ENCODE peak calls at places on chromosomes 7 and 10, in eight cellular contexts. A, H, K, D, R, Z, U and P are unnamed samples.

GRCh38 chr10:43231523-43232078 is 35.3 kb downstream of the RASGEF1A start:
- DNase-seq in A (no peak), H (no peak), K (peak), D (no peak), R (no peak), Z (no peak), U (peak), P (peak)

GRCh38 chr7:128890306-128891109 is 20.0 kb downstream of the KCP start:
- DNase-seq in A (no peak), H (no peak), K (no peak), D (no peak), R (no peak), Z (no peak), U (no peak), P (no peak)

GRCh38 chr10:49762566-49762877 is 399 bp upstream of the OGDHL start:
- DNase-seq in A (no peak), H (no peak), K (no peak), D (no peak), R (no peak), Z (no peak), U (no peak), P (no peak)

GRCh38 chr7:56033671-56034432 is 17.4 kb downstream of the PSPH start:
- DNase-seq in A (peak), H (peak), K (peak), D (no peak), R (peak), Z (peak), U (peak), P (peak)

GRCh38 chr7:1316086-1316485 is 83.4 kb downstream of the UNCX start:
- DNase-seq in A (no peak), H (no peak), K (no peak), D (no peak), R (no peak), Z (no peak), U (no peak), P (no peak)

GRCh38 chr7:98123073-98123696 is 16.5 kb downstream of the LMTK2 start:
- DNase-seq in A (no peak), H (no peak), K (no peak), D (no peak), R (no peak), Z (no peak), U (no peak), P (no peak)

GRCh38 chr7:108140674-108141073 is 10.5 kb upstream of the LAMB4 start:
- DNase-seq in A (no peak), H (no peak), K (no peak), D (no peak), R (no peak), Z (no peak), U (no peak), P (no peak)

GRCh38 chr7:44196450-44196872 is 4.3 kb upstream of the YKT6 start:
- DNase-seq in A (peak), H (no peak), K (peak), D (no peak), R (peak), Z (peak), U (peak), P (peak)

GRCh38 chr10:91410638-91411367 is 659 bp downstream of the HECTD2 start:
- DNase-seq in A (peak), H (peak), K (no peak), D (no peak), R (peak), Z (peak), U (peak), P (no peak)

GRCh38 chr7:151316896-151317295 is 24.7 kb upstream of the NUB1 start:
- DNase-seq in A (no peak), H (no peak), K (no peak), D (no peak), R (no peak), Z (no peak), U (no peak), P (no peak)

GRCh38 chr10:61950449-61951143 is 49.1 kb downstream of the ARID5B start:
- DNase-seq in A (no peak), H (no peak), K (no peak), D (no peak), R (no peak), Z (no peak), U (no peak), P (no peak)

GRCh38 chr10:117439243-117439912 is 64.1 kb upstream of the PDZD8 start:
- DNase-seq in A (no peak), H (no peak), K (no peak), D (peak), R (no peak), Z (no peak), U (no peak), P (no peak)

GRCh38 chr7:28069788-28070187 is 110.8 kb downstream of the JAZF1 start:
- DNase-seq in A (no peak), H (peak), K (no peak), D (no peak), R (no peak), Z (no peak), U (no peak), P (no peak)

GRCh38 chr7:148380581-148381419 is 209.8 kb upstream of the C7orf33 start:
- DNase-seq in A (no peak), H (no peak), K (no peak), D (no peak), R (no peak), Z (no peak), U (no peak), P (no peak)

GRCh38 chr10:3933733-3934132 is 148.7 kb upstream of the KLF6 start:
- DNase-seq in A (no peak), H (no peak), K (no peak), D (no peak), R (no peak), Z (no peak), U (no peak), P (no peak)

GRCh38 chr7:137328389-137329120 is 15.0 kb downstream of the PTN start:
- DNase-seq in A (no peak), H (no peak), K (no peak), D (no peak), R (no peak), Z (no peak), U (no peak), P (no peak)

GRCh38 chr7:158075633-158076001 is 512.0 kb downstream of the PTPRN2 start:
- DNase-seq in A (no peak), H (peak), K (no peak), D (no peak), R (no peak), Z (no peak), U (no peak), P (no peak)

GRCh38 chr7:156903232-156903909 is 10.4 kb upstream of the LMBR1 start:
- DNase-seq in A (no peak), H (no peak), K (peak), D (no peak), R (no peak), Z (peak), U (no peak), P (no peak)

GRCh38 chr7:94067506-94067905 is 63.4 kb upstream of the BET1 start:
- DNase-seq in A (no peak), H (no peak), K (no peak), D (no peak), R (no peak), Z (no peak), U (no peak), P (no peak)